ENCODE peak calls at places on chromosomes 2 and 18, in nine cellular contexts. E is neural progenitor cell, H is HCT116, D is MM.1S, I is OCI-LY7, W is PC-3, N is GM23338, J is SK-N-SH, V is hepatocyte. L is an unnamed sample.

GRCh38 chr2:100260712-100261620 is 61.3 kb downstream of the LONRF2 start:
- DNase-seq in E (peak; percentile 79), H (peak; percentile 36), D (peak; percentile 47), I (peak; percentile 81), W (peak; percentile 83), N (peak; percentile 86), J (peak; percentile 83), V (peak; percentile 84), L (peak; percentile 82)

GRCh38 chr2:72827495-72827894 is 1.7 kb upstream of the EXOC6B start:
- DNase-seq in E (no peak), H (no peak), D (no peak), I (no peak), W (no peak), N (no peak), J (no peak), V (no peak), L (no peak)

GRCh38 chr2:64054166-64054915 is 35.1 kb upstream of the VPS54 start:
- DNase-seq in E (no peak), H (no peak), D (peak; percentile 83), I (peak; percentile 90), W (no peak), N (no peak), J (no peak), V (no peak), L (no peak)

GRCh38 chr2:21161122-21161521 is 37.4 kb downstream of the TDRD15 start:
- DNase-seq in E (no peak), H (no peak), D (no peak), I (no peak), W (no peak), N (no peak), J (no peak), V (no peak), L (no peak)

GRCh38 chr2:95333888-95334338 is 36.8 kb downstream of the KCNIP3 start:
- DNase-seq in E (no peak), H (peak; percentile 80), D (no peak), I (no peak), W (peak; percentile 99), N (no peak), J (no peak), V (peak; percentile 60), L (peak; percentile 98)

GRCh38 chr18:54776282-54776977 is 51.8 kb upstream of the RAB27B start:
- DNase-seq in E (no peak), H (peak; percentile 95), D (no peak), I (no peak), W (peak; percentile 97), N (no peak), J (no peak), V (peak; percentile 65), L (peak; percentile 98)

GRCh38 chr2:46184794-46185583 is 112.2 kb upstream of the EPAS1 start:
- DNase-seq in E (no peak), H (no peak), D (no peak), I (no peak), W (no peak), N (peak; percentile 54), J (no peak), V (no peak), L (no peak)

GRCh38 chr2:237704476-237705224 is 77.3 kb downstream of the LRRFIP1 start:
- DNase-seq in E (no peak), H (no peak), D (no peak), I (no peak), W (peak; percentile 67), N (no peak), J (no peak), V (no peak), L (peak; percentile 76)

GRCh38 chr18:10094154-10094553 is 180.3 kb downstream of the VAPA start:
- DNase-seq in E (no peak), H (no peak), D (no peak), I (no peak), W (peak; percentile 23), N (no peak), J (no peak), V (no peak), L (peak; percentile 72)

GRCh38 chr2:129705105-129705504 is 274.4 kb upstream of the RAB6C start:
- DNase-seq in E (no peak), H (no peak), D (no peak), I (no peak), W (no peak), N (peak; percentile 14), J (no peak), V (no peak), L (no peak)

GRCh38 chr2:221447310-221447709 is 124.8 kb downstream of the EPHA4 start:
- DNase-seq in E (peak; percentile 35), H (no peak), D (no peak), I (no peak), W (peak; percentile 19), N (peak; percentile 51), J (no peak), V (peak; percentile 48), L (no peak)

GRCh38 chr2:101087638-101088037 is 63.5 kb downstream of the TBC1D8 start:
- DNase-seq in E (no peak), H (no peak), D (no peak), I (no peak), W (no peak), N (no peak), J (no peak), V (no peak), L (peak; percentile 55)

GRCh38 chr2:205733648-205734047 is 51.3 kb downstream of the NRP2 start:
- DNase-seq in E (peak; percentile 84), H (no peak), D (no peak), I (no peak), W (no peak), N (peak; percentile 41), J (no peak), V (no peak), L (no peak)

GRCh38 chr2:205732314-205732713 is 50.0 kb downstream of the NRP2 start:
- DNase-seq in E (no peak), H (no peak), D (no peak), I (no peak), W (no peak), N (no peak), J (no peak), V (no peak), L (no peak)

GRCh38 chr2:205731521-205731965 is 49.2 kb downstream of the NRP2 start:
- DNase-seq in E (no peak), H (no peak), D (no peak), I (no peak), W (no peak), N (no peak), J (no peak), V (peak; percentile 50), L (peak; percentile 92)

GRCh38 chr2:205733082-205733481 is 50.8 kb downstream of the NRP2 start:
- DNase-seq in E (no peak), H (no peak), D (no peak), I (no peak), W (no peak), N (no peak), J (no peak), V (no peak), L (no peak)

DNA sequence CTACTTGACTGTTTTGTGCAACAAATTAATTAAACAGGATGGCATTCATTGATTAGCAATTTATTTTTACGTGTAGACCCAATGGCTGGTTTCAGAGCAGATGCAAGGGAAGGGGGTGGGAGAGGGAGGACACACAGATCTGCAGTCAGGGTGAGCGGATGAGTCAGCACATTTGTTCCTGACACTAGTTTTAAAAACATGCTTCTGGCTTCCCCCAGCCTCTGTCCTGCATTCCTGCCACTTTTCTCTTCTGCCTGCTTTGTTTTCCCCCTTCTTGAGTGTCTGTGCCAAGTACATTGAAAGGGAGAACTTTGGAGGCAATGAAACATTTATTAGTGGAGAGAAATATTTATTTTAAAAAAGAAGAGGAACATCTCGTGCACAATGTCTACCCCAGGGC is 52.1 kb downstream of the NRP2 start:
- DNase-seq in E (peak; percentile 64), H (no peak), D (no peak), I (no peak), W (peak; percentile 67), N (peak; percentile 73), J (peak; percentile 57), V (peak; percentile 73), L (peak; percentile 87)
- TF ChIP-seq EZH2phosphoT487 in E (no peak), H (no peak), D (no peak), I (no peak), W (no peak), N (no peak), J (no peak), V (no peak), L (no peak)

GRCh38 chr18:62339106-62339988 is 14.2 kb downstream of the TNFRSF11A start:
- DNase-seq in E (no peak), H (peak; percentile 39), D (no peak), I (no peak), W (peak; percentile 89), N (peak; percentile 64), J (no peak), V (peak; percentile 52), L (peak; percentile 85)
- H3K4me2 ChIP-seq in E (peak overlapping the region; percentile 67), H (peak overlapping the region; percentile 70), D (no peak overlapping the region), I (no peak overlapping the region), W (peak overlapping the region; percentile 63), N (peak overlapping the region; percentile 74), J (peak overlapping the region; percentile 72), V (peak overlapping the region; percentile 51), L (peak overlapping the region; percentile 23)

GRCh38 chr18:23302852-23303527 is 150.1 kb upstream of the RIOK3 start:
- DNase-seq in E (no peak), H (no peak), D (no peak), I (no peak), W (no peak), N (no peak), J (no peak), V (no peak), L (peak; percentile 89)
- TF ChIP-seq EZH2phosphoT487 in E (no peak), H (no peak), D (no peak), I (no peak), W (no peak), N (no peak), J (no peak), V (no peak), L (no peak)

GRCh38 chr2:62868947-62869346 is 163.4 kb downstream of the EHBP1 start:
- DNase-seq in E (no peak), H (no peak), D (no peak), I (no peak), W (no peak), N (no peak), J (no peak), V (no peak), L (no peak)

GRCh38 chr2:62873603-62874002 is 168.1 kb downstream of the EHBP1 start:
- DNase-seq in E (no peak), H (no peak), D (no peak), I (no peak), W (no peak), N (no peak), J (no peak), V (no peak), L (no peak)

GRCh38 chr2:62874881-62875383 is 169.4 kb downstream of the EHBP1 start:
- DNase-seq in E (no peak), H (no peak), D (no peak), I (no peak), W (no peak), N (no peak), J (no peak), V (no peak), L (no peak)

GRCh38 chr2:62871506-62871905 is 166.0 kb downstream of the EHBP1 start:
- DNase-seq in E (no peak), H (peak; percentile 18), D (no peak), I (no peak), W (peak; percentile 31), N (no peak), J (no peak), V (no peak), L (peak; percentile 10)

DNA sequence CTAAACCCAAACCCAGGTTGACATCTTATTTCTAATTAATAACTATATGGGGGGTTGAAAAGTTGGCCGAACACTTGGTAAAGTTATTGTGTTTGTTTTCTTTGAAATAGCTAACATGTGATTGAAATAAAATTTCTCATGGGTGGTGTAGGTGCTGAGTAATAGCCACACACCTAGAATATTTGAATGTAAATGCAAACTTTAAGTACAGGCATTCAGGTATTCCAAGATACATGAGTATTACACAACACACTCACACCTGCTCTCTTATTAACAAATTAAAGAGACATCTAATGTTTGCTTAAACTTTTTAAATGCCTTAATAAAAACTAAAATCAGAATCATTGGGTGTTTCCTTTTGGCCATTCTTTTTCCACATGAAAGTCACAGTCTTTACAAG is 165.5 kb downstream of the EHBP1 start:
- DNase-seq in E (no peak), H (no peak), D (no peak), I (no peak), W (no peak), N (no peak), J (no peak), V (no peak), L (no peak)
- H3K4me2 ChIP-seq in E (no peak overlapping the region), H (peak overlapping the region; percentile 32), D (no peak overlapping the region), I (no peak overlapping the region), W (no peak overlapping the region), N (no peak overlapping the region), J (no peak overlapping the region), V (no peak overlapping the region), L (no peak overlapping the region)